ENCODE peak calls at places on chromosomes 2 and 18, in six cellular contexts. T, P, J, S, B and E are unnamed samples.
A peak's percentile ranks its signal among the peaks of the same experiment; 100 is the strongest.

GRCh38 chr18:24274822-24275221 is 122.8 kb downstream of the OSBPL1A start:
- DNase-seq in S (no peak), B (no peak), T (no peak), J (no peak), P (no peak), E (no peak)

GRCh38 chr2:100752628-100753333 is 67.2 kb upstream of the NPAS2 start:
- DNase-seq in J (no peak), S (no peak), P (no peak), T (no peak), B (no peak), E (no peak)

GRCh38 chr2:37098416-37099118 is 14.2 kb downstream of the GPATCH11 start:
- DNase-seq in P (no peak), T (no peak), S (no peak), B (no peak), J (no peak), E (no peak)

GRCh38 chr2:85594715-85595377 is 699 bp upstream of the RNF181 start:
- DNase-seq in J (no peak), B (no peak), S (peak; percentile 90), T (peak; percentile 23), P (no peak), E (no peak)

GRCh38 chr2:56239437-56239836 is 55.6 kb downstream of the CCDC85A start:
- DNase-seq in S (no peak), B (no peak), T (no peak), P (no peak), J (no peak), E (no peak)

GRCh38 chr2:62456721-62457539 is 49.1 kb downstream of the TMEM17 start:
- DNase-seq in B (peak; percentile 79), P (peak; percentile 79), S (peak; percentile 94), J (peak; percentile 94), T (peak; percentile 81), E (no peak)

GRCh38 chr2:122514451-122514996 is 759.1 kb downstream of the TSN start:
- DNase-seq in J (no peak), B (no peak), T (no peak), P (no peak), S (no peak), E (no peak)

GRCh38 chr2:119282966-119283511 is 59.4 kb downstream of the STEAP3 start:
- DNase-seq in S (no peak), P (no peak), J (no peak), T (no peak), B (no peak), E (no peak)

GRCh38 chr2:168522446-168522845 is 66.4 kb downstream of the CERS6 start:
- DNase-seq in S (no peak), B (no peak), T (no peak), J (no peak), P (no peak), E (no peak)

GRCh38 chr2:189522435-189523151 is 58.0 kb downstream of the SLC40A1 start:
- DNase-seq in B (no peak), S (no peak), P (no peak), T (no peak), J (no peak), E (no peak)

GRCh38 chr2:181124499-181124898 is 144.1 kb downstream of the UBE2E3 start:
- DNase-seq in S (no peak), T (no peak), B (no peak), J (no peak), P (no peak), E (no peak)

GRCh38 chr2:45935791-45936622 is 284.5 kb downstream of the PRKCE start:
- DNase-seq in T (peak; percentile 98), B (peak; percentile 97), P (peak; percentile 98), J (peak; percentile 90), S (peak; percentile 94), E (peak; percentile 95)

GRCh38 chr2:215577356-215577755 is 141.5 kb upstream of the FN1 start:
- DNase-seq in J (no peak), T (no peak), B (no peak), S (no peak), P (no peak), E (no peak)

GRCh38 chr2:60515751-60516226 is 37.7 kb downstream of the BCL11A start:
- DNase-seq in B (no peak), J (no peak), S (no peak), P (no peak), T (no peak), E (no peak)

GRCh38 chr2:85326406-85326945 is 1.3 kb downstream of the TGOLN2 start:
- DNase-seq in T (no peak), B (peak; percentile 46), P (no peak), S (no peak), J (no peak), E (no peak)

GRCh38 chr2:238433941-238434845 is 7.5 kb downstream of the ASB1 start:
- DNase-seq in B (no peak), P (no peak), S (no peak), T (no peak), J (no peak), E (no peak)

GRCh38 chr2:58130238-58130637 is 83.6 kb downstream of the VRK2 start:
- DNase-seq in T (no peak), S (no peak), J (no peak), B (no peak), P (no peak), E (no peak)

GRCh38 chr2:241892299-241893137 is 23.0 kb downstream of the RTP5 start:
- DNase-seq in J (no peak), S (peak; percentile 68), B (peak; percentile 60), P (peak; percentile 43), T (peak; percentile 40), E (peak; percentile 42)

GRCh38 chr2:206562375-206562774 is 79.9 kb upstream of the FAM237A start:
- DNase-seq in J (no peak), B (no peak), S (no peak), P (no peak), T (no peak), E (no peak)

GRCh38 chr2:160917850-160918249 is 242.4 kb upstream of the TANK start:
- DNase-seq in J (no peak), P (no peak), T (no peak), S (no peak), B (no peak), E (no peak)

GRCh38 chr2:98479959-98480524 is 35.4 kb downstream of the INPP4A start:
- DNase-seq in B (peak; percentile 81), T (peak; percentile 71), S (peak; percentile 82), P (no peak), J (no peak), E (peak; percentile 95)

GRCh38 chr2:159035790-159036411 is 67.5 kb downstream of the TANC1 start:
- DNase-seq in T (no peak), P (no peak), B (no peak), S (no peak), J (peak; percentile 53), E (no peak)

GRCh38 chr2:36408198-36408703 is 52.7 kb downstream of the CRIM1 start:
- DNase-seq in S (peak; percentile 54), J (peak; percentile 81), B (no peak), T (peak; percentile 42), P (peak; percentile 31), E (no peak)

GRCh38 chr2:160465406-160465805 is 28.2 kb downstream of the RBMS1 start:
- DNase-seq in P (no peak), T (no peak), B (no peak), J (no peak), S (no peak), E (no peak)

GRCh38 chr2:119425620-119426395 is 5.8 kb upstream of the TMEM37 start:
- DNase-seq in J (no peak), B (peak; percentile 37), S (no peak), P (no peak), T (no peak), E (no peak)

DNA sequence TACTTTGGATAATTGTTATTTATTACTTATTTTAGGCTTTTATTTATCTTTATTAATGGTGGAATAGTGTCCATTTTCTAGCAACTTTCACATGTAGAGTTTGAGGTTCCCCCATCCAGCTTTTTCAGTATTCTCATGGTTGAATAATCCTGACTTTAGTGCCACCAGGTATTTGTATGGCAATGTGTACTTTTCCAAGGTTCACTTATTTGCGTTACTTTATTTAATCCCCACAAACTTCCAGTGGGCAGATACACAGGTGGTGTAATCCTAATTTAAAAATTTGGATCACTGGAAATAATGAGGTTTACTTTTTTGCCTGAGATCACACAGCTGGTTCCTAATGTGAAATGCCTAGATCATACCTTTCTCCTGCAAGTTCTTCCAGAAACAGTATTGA is 30.5 kb downstream of the NAB1 start:
- DNase-seq in B (no peak), S (no peak), T (no peak), P (no peak), J (no peak), E (no peak)
- H3K4me1 ChIP-seq in B (no peaks in the 10 kb centered on the region), S (no peaks in the 10 kb centered on the region), T (peaks cover 10% of the 10 kb centered on the region), P (peaks cover 1% of the 10 kb centered on the region), J (peaks cover 28% of the 10 kb centered on the region), E (peaks cover 24% of the 10 kb centered on the region)

GRCh38 chr18:12278153-12278764 is 24.1 kb downstream of the CIDEA start:
- DNase-seq in S (no peak), B (no peak), P (no peak), T (no peak), J (peak; percentile 38), E (no peak)
- TF ChIP-seq CTCF in S (no peak), B (no peak), P (no peak), T (no peak), J (peak; percentile 24), E (peak; percentile 61)

DNA sequence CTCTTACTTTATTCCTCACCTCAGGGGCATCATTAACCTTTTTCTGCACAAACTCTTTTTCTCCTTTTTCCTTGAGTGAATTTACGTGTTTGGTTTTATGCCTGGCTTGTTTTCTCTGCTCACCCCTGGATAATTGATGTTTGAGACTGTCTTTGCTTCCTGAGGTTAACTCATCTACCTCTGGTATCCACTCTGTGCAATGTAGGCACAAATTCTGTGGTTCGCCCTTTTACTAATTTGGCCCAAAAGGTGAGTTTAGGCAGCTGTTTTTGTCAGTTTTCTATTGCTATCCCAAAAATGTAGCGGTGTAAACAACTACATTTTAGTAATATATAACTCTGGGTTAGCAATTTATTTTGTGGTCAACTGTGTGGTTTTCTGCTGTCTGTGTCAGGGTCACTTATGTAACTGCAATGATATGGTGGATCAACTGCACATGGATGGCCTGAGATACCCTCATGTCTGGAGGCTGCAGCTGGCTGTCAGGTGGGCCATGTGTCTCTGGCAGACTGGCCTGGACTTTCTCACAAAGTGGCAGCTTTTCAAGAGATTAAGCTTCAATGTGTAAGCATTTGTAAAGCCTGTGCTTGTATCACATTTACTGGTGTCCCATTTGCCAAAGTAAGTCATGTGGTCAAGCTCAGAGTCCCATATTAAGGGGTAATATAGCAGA is 329.7 kb downstream of the FSIP2 start:
- DNase-seq in S (no peak), T (no peak), B (no peak), J (peak; percentile 13), P (no peak), E (no peak)
- H3K27ac ChIP-seq in S (no peak overlapping the region), T (no peak overlapping the region), B (no peak overlapping the region), J (no peak overlapping the region), P (no peak overlapping the region), E (no peak overlapping the region)

DNA sequence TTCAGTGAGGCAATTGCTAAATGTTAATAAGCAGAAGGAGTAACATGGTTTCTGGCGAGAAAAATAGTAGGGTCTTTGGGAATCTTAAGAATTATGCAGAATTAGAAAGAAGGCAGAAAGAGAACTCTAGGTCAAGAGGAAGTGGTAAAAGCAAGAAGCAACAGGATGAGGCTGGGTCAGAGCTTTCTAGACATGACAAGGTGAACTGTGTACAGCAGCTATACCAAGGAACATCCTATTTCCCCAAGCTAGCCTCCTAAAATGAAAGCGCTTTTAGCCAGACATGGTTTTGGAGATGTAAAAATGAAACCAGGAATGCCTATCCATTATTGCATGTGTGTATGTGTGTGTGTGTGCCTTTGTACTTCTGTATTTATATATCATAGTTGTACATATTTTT is 42.2 kb upstream of the STAT1 start:
- DNase-seq in P (no peak), S (no peak), B (no peak), J (no peak), T (no peak), E (no peak)
- H3K4me1 ChIP-seq in P (no peaks in the 10 kb centered on the region), S (no peaks in the 10 kb centered on the region), B (no peaks in the 10 kb centered on the region), J (no peaks in the 10 kb centered on the region), T (no peaks in the 10 kb centered on the region), E (no peaks in the 10 kb centered on the region)